ENCODE peak calls at places on chromosomes 5 and 9, in five cellular contexts. V, U, W, R and D are unnamed samples.

GRCh38 chr9:114238919-114239879 is 83.7 kb upstream of the ORM1 start:
- DNase-seq in U (peak; percentile 91), R (peak; percentile 20), W (no peak), V (peak; percentile 21), D (peak; percentile 94)

GRCh38 chr9:68951879-68952659 is 61.8 kb downstream of the PRKACG start:
- DNase-seq in V (no peak), W (no peak), R (no peak), U (no peak), D (no peak)

GRCh38 chr9:37471942-37472679 is 6.9 kb upstream of the ZBTB5 start:
- DNase-seq in U (no peak), R (peak; percentile 24), V (peak; percentile 97), W (no peak), D (no peak)

GRCh38 chr9:132752877-132753592 is 82.8 kb downstream of the GTF3C4 start:
- DNase-seq in U (no peak), R (no peak), W (no peak), V (no peak), D (no peak)

GRCh38 chr5:143806568-143806967 is 5.4 kb upstream of the HMHB1 start:
- DNase-seq in W (peak; percentile 60), V (no peak), R (no peak), U (no peak), D (no peak)

GRCh38 chr5:9361835-9362234 is 184.0 kb downstream of the SEMA5A start:
- DNase-seq in V (peak; percentile 66), R (peak; percentile 54), W (peak; percentile 96), U (peak; percentile 69), D (peak; percentile 17)

GRCh38 chr5:104540448-104540847 is 977.9 kb upstream of the NUDT12 start:
- DNase-seq in V (no peak), U (no peak), R (no peak), W (no peak), D (no peak)

GRCh38 chr5:3187846-3188425 is 407.7 kb upstream of the IRX1 start:
- DNase-seq in V (no peak), R (no peak), U (no peak), W (no peak), D (no peak)

GRCh38 chr5:98929123-98929981 is 545 bp upstream of the CHD1 start:
- DNase-seq in U (peak; percentile 66), V (peak; percentile 95), R (peak; percentile 91), W (peak; percentile 87), D (peak; percentile 80)

GRCh38 chr5:98927988-98928801 is 612 bp downstream of the CHD1 start:
- DNase-seq in R (peak; percentile 28), W (no peak), V (peak; percentile 69), U (peak; percentile 72), D (peak; percentile 82)

GRCh38 chr5:98927242-98927987 is 1.4 kb downstream of the CHD1 start:
- DNase-seq in W (no peak), R (no peak), V (peak; percentile 43), U (peak; percentile 15), D (peak; percentile 30)

GRCh38 chr5:98929982-98930355 is 1.2 kb upstream of the CHD1 start:
- DNase-seq in W (no peak), U (no peak), R (no peak), V (peak; percentile 6), D (no peak)

GRCh38 chr5:98928802-98929122 is at the start of gene CHD1:
- DNase-seq in V (peak; percentile 97), W (no peak), R (peak; percentile 91), U (peak; percentile 92), D (peak; percentile 93)
- TF ChIP-seq EP300 in V (no peak), W (no peak), R (no peak), U (no peak), D (no peak)

GRCh38 chr9:70579686-70580085 is 165.2 kb upstream of the KLF9 start:
- DNase-seq in V (no peak), U (no peak), W (no peak), R (no peak), D (no peak)
- TF ChIP-seq SMC3 in V (no peak), U (no peak), W (no peak), R (no peak), D (no peak)

GRCh38 chr5:35239911-35240610 is 9.8 kb upstream of the PRLR start:
- DNase-seq in W (no peak), R (no peak), V (no peak), U (no peak), D (no peak)

GRCh38 chr5:35240892-35241291 is 10.6 kb upstream of the PRLR start:
- DNase-seq in U (no peak), V (no peak), R (no peak), W (no peak), D (no peak)

GRCh38 chr5:35244171-35244570 is 13.9 kb upstream of the PRLR start:
- DNase-seq in U (no peak), R (no peak), V (no peak), W (no peak), D (no peak)

GRCh38 chr5:35239476-35239875 is 9.2 kb upstream of the PRLR start:
- DNase-seq in U (no peak), R (no peak), W (no peak), V (no peak), D (no peak)

GRCh38 chr5:35242695-35243258 is 12.5 kb upstream of the PRLR start:
- DNase-seq in U (no peak), W (no peak), V (no peak), R (no peak), D (no peak)
- TF ChIP-seq EP300 in U (no peak), W (no peak), V (no peak), R (no peak), D (no peak)

GRCh38 chr5:95284512-95285405 is at the start of gene MCTP1:
- DNase-seq in W (no peak), V (peak; percentile 21), R (no peak), U (no peak), D (peak; percentile 60)
- TF ChIP-seq SMC3 in W (no peak), V (no peak), R (no peak), U (no peak), D (no peak)